ENCODE peak calls at places on chromosomes 3 and 15, in seven cellular contexts. T is substantia nigra; S is stimulated activated CD4-positive, alpha-beta T cell treated with anti-CD3 and anti-CD28 coated beads, TNF-alpha, amount 100 ng/mL, for 24 hours; I is GM13977; P is stimulated activated CD8-positive, alpha-beta memory T cell treated with anti-CD3 and anti-CD28 coated beads, Interleukin-7, amount 100 ng/mL, for 1 hour; W is hippocampal formation; X is activated CD4-positive, alpha-beta T cell treated with anti-CD3 and anti-CD28 coated beads, Interleukin-2, amount 50 U/mL, for 24 hours. M is an unnamed sample.

GRCh38 chr3:155712008-155712407 is 32.9 kb downstream of the PLCH1 start:
- DNase-seq in W (no peak), P (no peak), I (peak; percentile 41), X (no peak), S (no peak), T (no peak), M (no peak)

GRCh38 chr3:157074490-157074889 is 85.5 kb downstream of the CCNL1 start:
- DNase-seq in X (no peak), W (no peak), I (no peak), P (no peak), T (no peak), S (no peak), M (no peak)

GRCh38 chr3:193903257-193903807 is 232.6 kb upstream of the HES1 start:
- DNase-seq in I (no peak), S (no peak), T (no peak), W (no peak), P (no peak), X (no peak), M (no peak)

GRCh38 chr3:132268956-132269355 is 48.3 kb upstream of the ACP3 start:
- DNase-seq in P (no peak), T (no peak), X (no peak), I (no peak), S (no peak), W (no peak), M (no peak)

GRCh38 chr15:60370804-60371700 is 26.7 kb downstream of the ANXA2 start:
- DNase-seq in S (no peak), T (no peak), W (no peak), P (no peak), X (no peak), I (no peak), M (peak; percentile 39)

GRCh38 chr3:34008191-34008590 is 209.8 kb downstream of the PDCD6IP start:
- DNase-seq in P (no peak), I (no peak), S (no peak), W (no peak), T (no peak), X (no peak), M (no peak)

GRCh38 chr3:186843039-186843432 is 526 bp downstream of the ADIPOQ start:
- DNase-seq in T (no peak), P (no peak), I (no peak), W (no peak), S (no peak), X (no peak), M (no peak)

GRCh38 chr3:37367436-37367835 is 193.1 kb upstream of the LRRFIP2 start:
- DNase-seq in X (no peak), P (no peak), T (no peak), S (no peak), W (no peak), I (no peak), M (no peak)

GRCh38 chr3:189903562-189904250 is 217.0 kb downstream of the P3H2 start:
- DNase-seq in W (no peak), P (no peak), I (no peak), T (no peak), X (no peak), S (no peak), M (no peak)

GRCh38 chr3:122615303-122615702 is 37.9 kb downstream of the PARP15 start:
- DNase-seq in I (no peak), T (no peak), S (no peak), X (no peak), P (no peak), W (no peak), M (no peak)

GRCh38 chr3:172152869-172153268 is 113.5 kb downstream of the FNDC3B start:
- DNase-seq in S (no peak), W (no peak), T (no peak), I (no peak), P (no peak), X (no peak), M (no peak)

GRCh38 chr3:184594386-184595035 is 32.9 kb downstream of the EPHB3 start:
- DNase-seq in X (no peak), T (no peak), I (no peak), P (no peak), W (no peak), S (no peak), M (no peak)

GRCh38 chr3:141653872-141654271 is 84.2 kb upstream of the RNF7 start:
- DNase-seq in P (no peak), T (no peak), X (no peak), S (no peak), W (no peak), I (no peak), M (no peak)

GRCh38 chr15:72521682-72522081 is 47.6 kb downstream of the ARIH1 start:
- DNase-seq in P (no peak), I (no peak), X (no peak), S (no peak), T (no peak), W (no peak), M (no peak)

GRCh38 chr15:81413851-81414250 is 39.8 kb upstream of the TMC3 start:
- DNase-seq in P (no peak), I (no peak), S (no peak), X (no peak), T (no peak), W (no peak), M (no peak)

GRCh38 chr15:51162865-51163762 is 68.4 kb upstream of the TNFAIP8L3 start:
- DNase-seq in S (peak; percentile 31), I (peak; percentile 86), T (peak; percentile 60), X (peak; percentile 6), P (peak; percentile 28), W (peak; percentile 70), M (peak; percentile 56)

GRCh38 chr3:9553021-9553948 is at the start of gene LHFPL4:
- DNase-seq in T (no peak), P (no peak), W (no peak), X (no peak), S (no peak), I (peak; percentile 40), M (peak; percentile 25)

GRCh38 chr3:37307321-37307720 is 132.9 kb upstream of the LRRFIP2 start:
- DNase-seq in S (no peak), T (no peak), P (no peak), I (no peak), X (no peak), W (no peak), M (no peak)

GRCh38 chr3:48469046-48469915 is 22.7 kb downstream of the ATRIP start:
- DNase-seq in I (no peak), W (no peak), P (no peak), S (no peak), X (no peak), T (peak; percentile 30), M (no peak)

GRCh38 chr15:99153026-99153535 is 48.2 kb downstream of the SYNM start:
- DNase-seq in I (no peak), P (no peak), W (no peak), S (no peak), T (no peak), X (no peak), M (no peak)

GRCh38 chr15:100914876-100915275 is 4.3 kb upstream of the LRRK1 start:
- DNase-seq in T (no peak), W (no peak), P (no peak), S (no peak), X (no peak), I (no peak), M (no peak)

GRCh38 chr3:119236756-119237155 is 3.9 kb downstream of the B4GALT4 start:
- DNase-seq in T (no peak), W (no peak), I (no peak), P (no peak), S (no peak), X (no peak), M (no peak)

GRCh38 chr15:70339551-70340517 is 242.1 kb upstream of the TLE3 start:
- DNase-seq in P (no peak), X (no peak), I (no peak), W (no peak), S (no peak), T (no peak), M (peak; percentile 45)

GRCh38 chr15:29776859-29777258 is 45.4 kb downstream of the TJP1 start:
- DNase-seq in T (no peak), S (no peak), I (no peak), P (no peak), W (no peak), X (no peak), M (no peak)

GRCh38 chr3:108329087-108329486 is 32.7 kb downstream of the HHLA2 start:
- DNase-seq in S (no peak), X (no peak), W (no peak), T (no peak), P (no peak), I (no peak), M (no peak)

GRCh38 chr3:120177151-120177550 is 82.9 kb upstream of the GSK3B start:
- DNase-seq in P (no peak), T (no peak), I (no peak), W (no peak), X (no peak), S (no peak), M (no peak)

GRCh38 chr15:74397239-74398068 is 30.0 kb upstream of the CYP11A1 start:
- DNase-seq in I (no peak), S (no peak), W (no peak), T (no peak), P (no peak), X (no peak), M (no peak)

GRCh38 chr15:65979316-65979715 is 110.0 kb downstream of the RAB11A start:
- DNase-seq in X (no peak), T (no peak), W (no peak), S (no peak), I (no peak), P (no peak), M (no peak)

GRCh38 chr15:73539726-73540125 is 93.5 kb downstream of the NPTN start:
- DNase-seq in T (no peak), P (no peak), S (no peak), W (no peak), X (no peak), I (no peak), M (no peak)

GRCh38 chr3:143847787-143848631 is at the start of gene SLC9A9:
- DNase-seq in X (no peak), P (no peak), S (no peak), T (peak; percentile 77), I (peak; percentile 44), W (peak; percentile 39), M (peak; percentile 20)

GRCh38 chr3:123584284-123584987 is 417 bp downstream of the HACD2 start:
- DNase-seq in W (peak; percentile 80), P (peak; percentile 9), X (no peak), T (peak; percentile 72), I (no peak), S (peak; percentile 6), M (no peak)

GRCh38 chr3:24829011-24829581 is 334.4 kb upstream of the THRB start:
- DNase-seq in S (no peak), W (peak; percentile 23), T (no peak), X (no peak), P (no peak), I (peak; percentile 30), M (no peak)

GRCh38 chr3:127440384-127440783 is 150.1 kb downstream of the TPRA1 start:
- DNase-seq in P (no peak), S (no peak), X (no peak), T (no peak), I (no peak), W (no peak), M (no peak)

GRCh38 chr15:28098766-28099554 is at the start of gene OCA2:
- DNase-seq in I (no peak), P (peak; percentile 56), W (no peak), S (peak; percentile 40), X (no peak), T (no peak), M (peak; percentile 32)

GRCh38 chr15:76968310-76968709 is 26.6 kb upstream of the PSTPIP1 start:
- DNase-seq in T (no peak), P (no peak), I (no peak), X (no peak), S (no peak), W (no peak), M (no peak)